ENCODE peak calls at places on chromosomes 2 and 18, in five cellular contexts. One of them, this sample, is unnamed.

GRCh38 chr18:35522130-35522959 is 24.6 kb upstream of the INO80C start:
- DNase-seq in stimulated activated CD4-positive, alpha-beta T cell treated with anti-CD3 and anti-CD28 coated beads, TNF-alpha, amount 100 ng/mL, for 48 hours: no peak
- DNase-seq in frontal cortex: no peak
- DNase-seq in activated T-helper 1 cell treated with anti-CD3 and anti-CD28 coated beads, Interleukin-2, amount 50 U/mL, for 16 hours: no peak
- DNase-seq in stromal cell of bone marrow: no peak
- DNase-seq in this sample: no peak

GRCh38 chr2:85584354-85584856 is at the start of gene VAMP5:
- DNase-seq in stimulated activated CD4-positive, alpha-beta T cell treated with anti-CD3 and anti-CD28 coated beads, TNF-alpha, amount 100 ng/mL, for 48 hours: no peak
- DNase-seq in frontal cortex: peak
- DNase-seq in activated T-helper 1 cell treated with anti-CD3 and anti-CD28 coated beads, Interleukin-2, amount 50 U/mL, for 16 hours: no peak
- DNase-seq in stromal cell of bone marrow: no peak
- DNase-seq in this sample: no peak

GRCh38 chr2:157725856-157726255 is 97.2 kb upstream of the ACVR1C start:
- DNase-seq in stimulated activated CD4-positive, alpha-beta T cell treated with anti-CD3 and anti-CD28 coated beads, TNF-alpha, amount 100 ng/mL, for 48 hours: no peak
- DNase-seq in frontal cortex: no peak
- DNase-seq in activated T-helper 1 cell treated with anti-CD3 and anti-CD28 coated beads, Interleukin-2, amount 50 U/mL, for 16 hours: no peak
- DNase-seq in stromal cell of bone marrow: no peak
- DNase-seq in this sample: no peak

GRCh38 chr18:22149710-22150109 is 19.7 kb upstream of the GATA6 start:
- DNase-seq in stimulated activated CD4-positive, alpha-beta T cell treated with anti-CD3 and anti-CD28 coated beads, TNF-alpha, amount 100 ng/mL, for 48 hours: no peak
- DNase-seq in frontal cortex: no peak
- DNase-seq in activated T-helper 1 cell treated with anti-CD3 and anti-CD28 coated beads, Interleukin-2, amount 50 U/mL, for 16 hours: no peak
- DNase-seq in stromal cell of bone marrow: no peak
- DNase-seq in this sample: no peak

GRCh38 chr2:145752091-145752806 is 1232.3 kb upstream of the ZEB2 start:
- DNase-seq in stimulated activated CD4-positive, alpha-beta T cell treated with anti-CD3 and anti-CD28 coated beads, TNF-alpha, amount 100 ng/mL, for 48 hours: no peak
- DNase-seq in frontal cortex: peak
- DNase-seq in activated T-helper 1 cell treated with anti-CD3 and anti-CD28 coated beads, Interleukin-2, amount 50 U/mL, for 16 hours: no peak
- DNase-seq in stromal cell of bone marrow: peak
- DNase-seq in this sample: no peak

GRCh38 chr2:75787532-75788132 is 76.9 kb upstream of the GCFC2 start:
- DNase-seq in stimulated activated CD4-positive, alpha-beta T cell treated with anti-CD3 and anti-CD28 coated beads, TNF-alpha, amount 100 ng/mL, for 48 hours: no peak
- DNase-seq in frontal cortex: peak
- DNase-seq in activated T-helper 1 cell treated with anti-CD3 and anti-CD28 coated beads, Interleukin-2, amount 50 U/mL, for 16 hours: no peak
- DNase-seq in stromal cell of bone marrow: peak
- DNase-seq in this sample: peak

GRCh38 chr18:11872479-11873136 is 21.4 kb downstream of the CHMP1B start:
- DNase-seq in stimulated activated CD4-positive, alpha-beta T cell treated with anti-CD3 and anti-CD28 coated beads, TNF-alpha, amount 100 ng/mL, for 48 hours: no peak
- DNase-seq in frontal cortex: peak
- DNase-seq in activated T-helper 1 cell treated with anti-CD3 and anti-CD28 coated beads, Interleukin-2, amount 50 U/mL, for 16 hours: no peak
- DNase-seq in stromal cell of bone marrow: peak
- DNase-seq in this sample: no peak

GRCh38 chr2:126664639-126665038 is 8.7 kb downstream of the GYPC start:
- DNase-seq in stimulated activated CD4-positive, alpha-beta T cell treated with anti-CD3 and anti-CD28 coated beads, TNF-alpha, amount 100 ng/mL, for 48 hours: no peak
- DNase-seq in frontal cortex: no peak
- DNase-seq in activated T-helper 1 cell treated with anti-CD3 and anti-CD28 coated beads, Interleukin-2, amount 50 U/mL, for 16 hours: no peak
- DNase-seq in stromal cell of bone marrow: no peak
- DNase-seq in this sample: no peak

GRCh38 chr2:220334210-220334609 is 706.8 kb downstream of the SLC4A3 start:
- DNase-seq in stimulated activated CD4-positive, alpha-beta T cell treated with anti-CD3 and anti-CD28 coated beads, TNF-alpha, amount 100 ng/mL, for 48 hours: no peak
- DNase-seq in frontal cortex: no peak
- DNase-seq in activated T-helper 1 cell treated with anti-CD3 and anti-CD28 coated beads, Interleukin-2, amount 50 U/mL, for 16 hours: no peak
- DNase-seq in stromal cell of bone marrow: peak
- DNase-seq in this sample: no peak

GRCh38 chr18:77098554-77099174 is 33.9 kb downstream of the MBP start:
- DNase-seq in stimulated activated CD4-positive, alpha-beta T cell treated with anti-CD3 and anti-CD28 coated beads, TNF-alpha, amount 100 ng/mL, for 48 hours: no peak
- DNase-seq in frontal cortex: no peak
- DNase-seq in activated T-helper 1 cell treated with anti-CD3 and anti-CD28 coated beads, Interleukin-2, amount 50 U/mL, for 16 hours: no peak
- DNase-seq in stromal cell of bone marrow: no peak
- DNase-seq in this sample: no peak

GRCh38 chr2:2689313-2689712 is 358.2 kb upstream of the MYT1L start:
- DNase-seq in stimulated activated CD4-positive, alpha-beta T cell treated with anti-CD3 and anti-CD28 coated beads, TNF-alpha, amount 100 ng/mL, for 48 hours: no peak
- DNase-seq in frontal cortex: no peak
- DNase-seq in activated T-helper 1 cell treated with anti-CD3 and anti-CD28 coated beads, Interleukin-2, amount 50 U/mL, for 16 hours: no peak
- DNase-seq in stromal cell of bone marrow: no peak
- DNase-seq in this sample: no peak

GRCh38 chr2:68589963-68590362 is 53.4 kb upstream of the PROKR1 start:
- DNase-seq in stimulated activated CD4-positive, alpha-beta T cell treated with anti-CD3 and anti-CD28 coated beads, TNF-alpha, amount 100 ng/mL, for 48 hours: no peak
- DNase-seq in frontal cortex: no peak
- DNase-seq in activated T-helper 1 cell treated with anti-CD3 and anti-CD28 coated beads, Interleukin-2, amount 50 U/mL, for 16 hours: no peak
- DNase-seq in stromal cell of bone marrow: no peak
- DNase-seq in this sample: no peak

GRCh38 chr2:73970850-73971471 is 13.7 kb upstream of the TET3 start:
- DNase-seq in stimulated activated CD4-positive, alpha-beta T cell treated with anti-CD3 and anti-CD28 coated beads, TNF-alpha, amount 100 ng/mL, for 48 hours: no peak
- DNase-seq in frontal cortex: peak
- DNase-seq in activated T-helper 1 cell treated with anti-CD3 and anti-CD28 coated beads, Interleukin-2, amount 50 U/mL, for 16 hours: no peak
- DNase-seq in stromal cell of bone marrow: no peak
- DNase-seq in this sample: no peak

GRCh38 chr2:46780801-46781445 is 134.7 kb downstream of the MCFD2 start:
- DNase-seq in stimulated activated CD4-positive, alpha-beta T cell treated with anti-CD3 and anti-CD28 coated beads, TNF-alpha, amount 100 ng/mL, for 48 hours: no peak
- DNase-seq in frontal cortex: no peak
- DNase-seq in activated T-helper 1 cell treated with anti-CD3 and anti-CD28 coated beads, Interleukin-2, amount 50 U/mL, for 16 hours: no peak
- DNase-seq in stromal cell of bone marrow: no peak
- DNase-seq in this sample: no peak

GRCh38 chr2:27264753-27265535 is 2.1 kb upstream of the SLC30A3 start:
- DNase-seq in stimulated activated CD4-positive, alpha-beta T cell treated with anti-CD3 and anti-CD28 coated beads, TNF-alpha, amount 100 ng/mL, for 48 hours: peak
- DNase-seq in frontal cortex: peak
- DNase-seq in activated T-helper 1 cell treated with anti-CD3 and anti-CD28 coated beads, Interleukin-2, amount 50 U/mL, for 16 hours: peak
- DNase-seq in stromal cell of bone marrow: no peak
- DNase-seq in this sample: peak

GRCh38 chr2:218425531-218425930 is 6.6 kb downstream of the VIL1 start:
- DNase-seq in stimulated activated CD4-positive, alpha-beta T cell treated with anti-CD3 and anti-CD28 coated beads, TNF-alpha, amount 100 ng/mL, for 48 hours: no peak
- DNase-seq in frontal cortex: no peak
- DNase-seq in activated T-helper 1 cell treated with anti-CD3 and anti-CD28 coated beads, Interleukin-2, amount 50 U/mL, for 16 hours: no peak
- DNase-seq in stromal cell of bone marrow: no peak
- DNase-seq in this sample: no peak

GRCh38 chr18:11976882-11977281 is 4.4 kb upstream of the IMPA2 start:
- DNase-seq in stimulated activated CD4-positive, alpha-beta T cell treated with anti-CD3 and anti-CD28 coated beads, TNF-alpha, amount 100 ng/mL, for 48 hours: no peak
- DNase-seq in frontal cortex: no peak
- DNase-seq in activated T-helper 1 cell treated with anti-CD3 and anti-CD28 coated beads, Interleukin-2, amount 50 U/mL, for 16 hours: no peak
- DNase-seq in stromal cell of bone marrow: peak
- DNase-seq in this sample: no peak

GRCh38 chr2:238060096-238060541 is 682 bp upstream of the SCLY start:
- DNase-seq in stimulated activated CD4-positive, alpha-beta T cell treated with anti-CD3 and anti-CD28 coated beads, TNF-alpha, amount 100 ng/mL, for 48 hours: no peak
- DNase-seq in frontal cortex: peak
- DNase-seq in activated T-helper 1 cell treated with anti-CD3 and anti-CD28 coated beads, Interleukin-2, amount 50 U/mL, for 16 hours: no peak
- DNase-seq in stromal cell of bone marrow: no peak
- DNase-seq in this sample: no peak

GRCh38 chr18:43846302-43846701 is 569.0 kb upstream of the SYT4 start:
- DNase-seq in stimulated activated CD4-positive, alpha-beta T cell treated with anti-CD3 and anti-CD28 coated beads, TNF-alpha, amount 100 ng/mL, for 48 hours: no peak
- DNase-seq in frontal cortex: no peak
- DNase-seq in activated T-helper 1 cell treated with anti-CD3 and anti-CD28 coated beads, Interleukin-2, amount 50 U/mL, for 16 hours: no peak
- DNase-seq in stromal cell of bone marrow: no peak
- DNase-seq in this sample: no peak

GRCh38 chr18:34773961-34774754 is 64.1 kb downstream of the DTNA start:
- DNase-seq in stimulated activated CD4-positive, alpha-beta T cell treated with anti-CD3 and anti-CD28 coated beads, TNF-alpha, amount 100 ng/mL, for 48 hours: no peak
- DNase-seq in frontal cortex: peak
- DNase-seq in activated T-helper 1 cell treated with anti-CD3 and anti-CD28 coated beads, Interleukin-2, amount 50 U/mL, for 16 hours: no peak
- DNase-seq in stromal cell of bone marrow: no peak
- DNase-seq in this sample: no peak

GRCh38 chr2:26567534-26567933 is 73.6 kb downstream of the CIB4 start:
- DNase-seq in stimulated activated CD4-positive, alpha-beta T cell treated with anti-CD3 and anti-CD28 coated beads, TNF-alpha, amount 100 ng/mL, for 48 hours: no peak
- DNase-seq in frontal cortex: no peak
- DNase-seq in activated T-helper 1 cell treated with anti-CD3 and anti-CD28 coated beads, Interleukin-2, amount 50 U/mL, for 16 hours: no peak
- DNase-seq in stromal cell of bone marrow: no peak
- DNase-seq in this sample: no peak

GRCh38 chr2:240972636-240973521 is 25.5 kb upstream of the SNED1 start:
- DNase-seq in stimulated activated CD4-positive, alpha-beta T cell treated with anti-CD3 and anti-CD28 coated beads, TNF-alpha, amount 100 ng/mL, for 48 hours: no peak
- DNase-seq in frontal cortex: peak
- DNase-seq in activated T-helper 1 cell treated with anti-CD3 and anti-CD28 coated beads, Interleukin-2, amount 50 U/mL, for 16 hours: no peak
- DNase-seq in stromal cell of bone marrow: no peak
- DNase-seq in this sample: no peak

GRCh38 chr18:9334351-9335254 is at the start of gene TWSG1:
- DNase-seq in stimulated activated CD4-positive, alpha-beta T cell treated with anti-CD3 and anti-CD28 coated beads, TNF-alpha, amount 100 ng/mL, for 48 hours: peak
- DNase-seq in frontal cortex: peak
- DNase-seq in activated T-helper 1 cell treated with anti-CD3 and anti-CD28 coated beads, Interleukin-2, amount 50 U/mL, for 16 hours: peak
- DNase-seq in stromal cell of bone marrow: peak
- DNase-seq in this sample: peak

GRCh38 chr2:240601831-240602160 is 15.3 kb downstream of the CAPN10 start:
- DNase-seq in stimulated activated CD4-positive, alpha-beta T cell treated with anti-CD3 and anti-CD28 coated beads, TNF-alpha, amount 100 ng/mL, for 48 hours: no peak
- DNase-seq in frontal cortex: no peak
- DNase-seq in activated T-helper 1 cell treated with anti-CD3 and anti-CD28 coated beads, Interleukin-2, amount 50 U/mL, for 16 hours: no peak
- DNase-seq in stromal cell of bone marrow: no peak
- DNase-seq in this sample: no peak

GRCh38 chr2:136112949-136113766 is 4.8 kb downstream of the CXCR4 start:
- DNase-seq in stimulated activated CD4-positive, alpha-beta T cell treated with anti-CD3 and anti-CD28 coated beads, TNF-alpha, amount 100 ng/mL, for 48 hours: no peak
- DNase-seq in frontal cortex: no peak
- DNase-seq in activated T-helper 1 cell treated with anti-CD3 and anti-CD28 coated beads, Interleukin-2, amount 50 U/mL, for 16 hours: no peak
- DNase-seq in stromal cell of bone marrow: no peak
- DNase-seq in this sample: no peak

GRCh38 chr2:15655123-15655887 is 63.6 kb downstream of the DDX1 start:
- DNase-seq in stimulated activated CD4-positive, alpha-beta T cell treated with anti-CD3 and anti-CD28 coated beads, TNF-alpha, amount 100 ng/mL, for 48 hours: no peak
- DNase-seq in frontal cortex: no peak
- DNase-seq in activated T-helper 1 cell treated with anti-CD3 and anti-CD28 coated beads, Interleukin-2, amount 50 U/mL, for 16 hours: no peak
- DNase-seq in stromal cell of bone marrow: no peak
- DNase-seq in this sample: no peak

GRCh38 chr2:67840460-67841068 is 222.2 kb downstream of the C1D start:
- DNase-seq in stimulated activated CD4-positive, alpha-beta T cell treated with anti-CD3 and anti-CD28 coated beads, TNF-alpha, amount 100 ng/mL, for 48 hours: peak
- DNase-seq in frontal cortex: peak
- DNase-seq in activated T-helper 1 cell treated with anti-CD3 and anti-CD28 coated beads, Interleukin-2, amount 50 U/mL, for 16 hours: no peak
- DNase-seq in stromal cell of bone marrow: peak
- DNase-seq in this sample: no peak

GRCh38 chr2:27583390-27583915 is 611 bp downstream of the ZNF512 start:
- DNase-seq in stimulated activated CD4-positive, alpha-beta T cell treated with anti-CD3 and anti-CD28 coated beads, TNF-alpha, amount 100 ng/mL, for 48 hours: no peak
- DNase-seq in frontal cortex: no peak
- DNase-seq in activated T-helper 1 cell treated with anti-CD3 and anti-CD28 coated beads, Interleukin-2, amount 50 U/mL, for 16 hours: no peak
- DNase-seq in stromal cell of bone marrow: no peak
- DNase-seq in this sample: no peak

GRCh38 chr2:7992612-7993596 is 689.0 kb upstream of the ID2 start:
- DNase-seq in stimulated activated CD4-positive, alpha-beta T cell treated with anti-CD3 and anti-CD28 coated beads, TNF-alpha, amount 100 ng/mL, for 48 hours: no peak
- DNase-seq in frontal cortex: no peak
- DNase-seq in activated T-helper 1 cell treated with anti-CD3 and anti-CD28 coated beads, Interleukin-2, amount 50 U/mL, for 16 hours: no peak
- DNase-seq in stromal cell of bone marrow: peak
- DNase-seq in this sample: no peak

GRCh38 chr2:85132392-85132791 is 800 bp upstream of the TCF7L1 start:
- DNase-seq in stimulated activated CD4-positive, alpha-beta T cell treated with anti-CD3 and anti-CD28 coated beads, TNF-alpha, amount 100 ng/mL, for 48 hours: no peak
- DNase-seq in frontal cortex: no peak
- DNase-seq in activated T-helper 1 cell treated with anti-CD3 and anti-CD28 coated beads, Interleukin-2, amount 50 U/mL, for 16 hours: no peak
- DNase-seq in stromal cell of bone marrow: no peak
- DNase-seq in this sample: no peak

GRCh38 chr2:45009303-45009927 is at the start of gene SIX2:
- DNase-seq in stimulated activated CD4-positive, alpha-beta T cell treated with anti-CD3 and anti-CD28 coated beads, TNF-alpha, amount 100 ng/mL, for 48 hours: no peak
- DNase-seq in frontal cortex: peak
- DNase-seq in activated T-helper 1 cell treated with anti-CD3 and anti-CD28 coated beads, Interleukin-2, amount 50 U/mL, for 16 hours: no peak
- DNase-seq in stromal cell of bone marrow: peak
- DNase-seq in this sample: peak

GRCh38 chr2:7672027-7672684 is 754.9 kb downstream of the RNF144A start:
- DNase-seq in stimulated activated CD4-positive, alpha-beta T cell treated with anti-CD3 and anti-CD28 coated beads, TNF-alpha, amount 100 ng/mL, for 48 hours: peak
- DNase-seq in frontal cortex: no peak
- DNase-seq in activated T-helper 1 cell treated with anti-CD3 and anti-CD28 coated beads, Interleukin-2, amount 50 U/mL, for 16 hours: peak
- DNase-seq in stromal cell of bone marrow: no peak
- DNase-seq in this sample: no peak

GRCh38 chr2:177889812-177890460 is 182.6 kb downstream of the PDE11A start:
- DNase-seq in stimulated activated CD4-positive, alpha-beta T cell treated with anti-CD3 and anti-CD28 coated beads, TNF-alpha, amount 100 ng/mL, for 48 hours: no peak
- DNase-seq in frontal cortex: no peak
- DNase-seq in activated T-helper 1 cell treated with anti-CD3 and anti-CD28 coated beads, Interleukin-2, amount 50 U/mL, for 16 hours: no peak
- DNase-seq in stromal cell of bone marrow: no peak
- DNase-seq in this sample: no peak

GRCh38 chr18:35387367-35387685 is 10.2 kb upstream of the ZNF396 start:
- DNase-seq in stimulated activated CD4-positive, alpha-beta T cell treated with anti-CD3 and anti-CD28 coated beads, TNF-alpha, amount 100 ng/mL, for 48 hours: no peak
- DNase-seq in frontal cortex: no peak
- DNase-seq in activated T-helper 1 cell treated with anti-CD3 and anti-CD28 coated beads, Interleukin-2, amount 50 U/mL, for 16 hours: no peak
- DNase-seq in stromal cell of bone marrow: no peak
- DNase-seq in this sample: no peak

GRCh38 chr2:15298769-15299168 is 262.4 kb downstream of the NBAS start:
- DNase-seq in stimulated activated CD4-positive, alpha-beta T cell treated with anti-CD3 and anti-CD28 coated beads, TNF-alpha, amount 100 ng/mL, for 48 hours: no peak
- DNase-seq in frontal cortex: no peak
- DNase-seq in activated T-helper 1 cell treated with anti-CD3 and anti-CD28 coated beads, Interleukin-2, amount 50 U/mL, for 16 hours: no peak
- DNase-seq in stromal cell of bone marrow: peak
- DNase-seq in this sample: no peak

GRCh38 chr2:27888790-27889189 is 1.4 kb downstream of the RBKS start:
- DNase-seq in stimulated activated CD4-positive, alpha-beta T cell treated with anti-CD3 and anti-CD28 coated beads, TNF-alpha, amount 100 ng/mL, for 48 hours: no peak
- DNase-seq in frontal cortex: no peak
- DNase-seq in activated T-helper 1 cell treated with anti-CD3 and anti-CD28 coated beads, Interleukin-2, amount 50 U/mL, for 16 hours: no peak
- DNase-seq in stromal cell of bone marrow: no peak
- DNase-seq in this sample: no peak

GRCh38 chr2:239457586-239458445 is 57.0 kb upstream of the HDAC4 start:
- DNase-seq in stimulated activated CD4-positive, alpha-beta T cell treated with anti-CD3 and anti-CD28 coated beads, TNF-alpha, amount 100 ng/mL, for 48 hours: no peak
- DNase-seq in frontal cortex: no peak
- DNase-seq in activated T-helper 1 cell treated with anti-CD3 and anti-CD28 coated beads, Interleukin-2, amount 50 U/mL, for 16 hours: no peak
- DNase-seq in stromal cell of bone marrow: no peak
- DNase-seq in this sample: no peak